ENCODE peak calls at places on chromosome 14, in six cellular contexts. M, J, C, K, S and N are unnamed samples.

GRCh38 chr14:49882826-49883694 is 9.8 kb upstream of the ARF6 start:
- DNase-seq in K (no peak), M (peak; percentile 36), J (no peak), C (no peak), S (no peak), N (no peak)

GRCh38 chr14:60212503-60213371 is 36.3 kb upstream of the PPM1A start:
- DNase-seq in C (no peak), S (no peak), M (no peak), K (no peak), J (no peak), N (no peak)

GRCh38 chr14:90409209-90409730 is 12.4 kb downstream of the CALM1 start:
- DNase-seq in S (no peak), K (peak; percentile 96), M (peak; percentile 97), J (peak; percentile 80), C (peak; percentile 52), N (no peak)

GRCh38 chr14:58280954-58281787 is 17.2 kb upstream of the ARID4A start:
- DNase-seq in C (peak; percentile 71), J (peak; percentile 62), S (no peak), K (peak; percentile 48), M (peak; percentile 98), N (peak; percentile 18)

GRCh38 chr14:51335521-51335920 is 95.5 kb downstream of the TMX1 start:
- DNase-seq in M (peak; percentile 34), J (peak; percentile 55), K (no peak), S (no peak), C (no peak), N (no peak)

GRCh38 chr14:47935332-47935731 is 259.9 kb upstream of the MDGA2 start:
- DNase-seq in M (no peak), J (no peak), S (no peak), C (no peak), K (no peak), N (no peak)

GRCh38 chr14:67331368-67332125 is 28.1 kb downstream of the ATP6V1D start:
- DNase-seq in J (no peak), S (no peak), K (no peak), C (no peak), M (no peak), N (no peak)

GRCh38 chr14:94328196-94328595 is 5.1 kb upstream of the SERPINA6 start:
- DNase-seq in S (no peak), C (no peak), M (no peak), K (no peak), J (no peak), N (no peak)

GRCh38 chr14:58353516-58354299 is 42.0 kb upstream of the TOMM20L start:
- DNase-seq in S (no peak), C (no peak), J (no peak), K (no peak), M (no peak), N (no peak)

GRCh38 chr14:94011795-94012194 is 14.3 kb upstream of the OTUB2 start:
- DNase-seq in C (no peak), K (no peak), S (no peak), M (no peak), J (no peak), N (no peak)

GRCh38 chr14:71492346-71492745 is 439.9 kb upstream of the RGS6 start:
- DNase-seq in C (no peak), M (no peak), S (no peak), K (no peak), J (no peak), N (no peak)

GRCh38 chr14:101561145-101561896 is at the start of gene DIO3:
- DNase-seq in M (no peak), S (peak; percentile 70), K (no peak), C (peak; percentile 89), J (no peak), N (peak; percentile 71)
- H3K4me3 ChIP-seq in M (no peak within 1 kb of the TSS), S (no peak within 1 kb of the TSS), K (no peak within 1 kb of the TSS), C (no peak within 1 kb of the TSS), J (no peak within 1 kb of the TSS), N (no peak within 1 kb of the TSS)

GRCh38 chr14:104392001-104392395 is 187.6 kb upstream of the C14orf180 start:
- DNase-seq in K (no peak), J (peak; percentile 3), S (no peak), M (no peak), C (no peak), N (peak; percentile 18)
- H3K4me3 ChIP-seq in K (no peak overlapping the region), J (no peak overlapping the region), S (no peak overlapping the region), M (no peak overlapping the region), C (no peak overlapping the region), N (no peak overlapping the region)

GRCh38 chr14:53955234-53955556 is 1.4 kb downstream of the BMP4 start:
- DNase-seq in S (no peak), J (no peak), M (no peak), C (no peak), K (no peak), N (no peak)

GRCh38 chr14:53956427-53957201 is at the start of gene BMP4:
- DNase-seq in M (peak; percentile 29), S (peak; percentile 90), K (no peak), C (peak; percentile 85), J (peak; percentile 90), N (peak; percentile 31)

GRCh38 chr14:53953828-53954550 is 2.6 kb downstream of the BMP4 start:
- DNase-seq in K (no peak), S (peak; percentile 80), C (peak; percentile 74), J (peak; percentile 39), M (peak; percentile 39), N (no peak)

GRCh38 chr14:53954551-53955233 is 1.9 kb downstream of the BMP4 start:
- DNase-seq in K (no peak), J (peak; percentile 26), S (peak; percentile 80), M (peak; percentile 31), C (peak; percentile 47), N (no peak)

DNA sequence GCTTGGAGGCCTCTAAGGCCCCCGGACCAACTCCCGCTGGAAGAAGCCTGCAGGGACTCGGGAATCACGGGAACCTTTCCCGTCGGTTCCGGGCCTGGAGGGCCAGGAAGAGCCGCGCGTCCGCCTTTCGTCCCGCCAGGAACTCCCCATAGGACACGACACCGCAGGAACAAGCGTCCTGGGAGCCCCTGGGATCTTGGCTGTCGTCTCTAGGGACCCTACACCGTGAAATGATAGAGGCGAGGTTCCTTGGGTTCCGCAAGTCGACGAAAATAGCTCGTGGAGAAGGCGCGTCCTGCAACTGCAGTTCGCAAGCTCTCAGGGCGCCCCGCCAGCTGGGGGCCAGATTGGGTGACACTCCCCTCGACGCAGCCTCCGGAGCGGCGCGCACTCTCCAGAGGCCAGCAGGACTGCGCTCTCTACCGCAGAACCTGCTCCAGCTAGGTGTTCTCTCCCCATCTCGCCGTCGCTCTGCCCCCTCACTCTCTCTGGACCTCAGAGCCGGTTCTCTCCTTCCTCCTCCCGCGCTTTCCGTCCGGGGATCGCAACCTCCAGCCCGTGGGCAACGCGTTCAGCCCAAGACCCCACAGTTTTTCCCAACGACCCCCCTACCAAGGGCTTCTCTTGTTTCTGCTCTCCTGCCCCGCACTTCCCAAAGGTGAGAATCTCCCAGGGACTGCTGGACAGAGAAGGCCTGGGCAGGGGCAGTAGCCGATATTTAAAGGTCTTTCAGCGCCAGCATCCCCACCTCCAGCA is 776 bp downstream of the BMP4 start:
- DNase-seq in M (peak; percentile 18), S (peak; percentile 87), C (peak; percentile 85), J (peak; percentile 69), K (no peak), N (peak; percentile 63)
- H3K4me3 ChIP-seq in M (peak overlapping the region; percentile 62), S (peak overlapping the region; percentile 61), C (peak overlapping the region; percentile 89), J (peak overlapping the region; percentile 74), K (peak overlapping the region; percentile 99), N (peak overlapping the region; percentile 56)

GRCh38 chr14:24272442-24272841 is 1.0 kb upstream of the RABGGTA start:
- DNase-seq in S (no peak), C (no peak), J (no peak), K (no peak), M (no peak), N (no peak)
- H3K4me3 ChIP-seq in S (no peak overlapping the region), C (no peak overlapping the region), J (no peak overlapping the region), K (no peak overlapping the region), M (no peak overlapping the region), N (no peak overlapping the region)

DNA sequence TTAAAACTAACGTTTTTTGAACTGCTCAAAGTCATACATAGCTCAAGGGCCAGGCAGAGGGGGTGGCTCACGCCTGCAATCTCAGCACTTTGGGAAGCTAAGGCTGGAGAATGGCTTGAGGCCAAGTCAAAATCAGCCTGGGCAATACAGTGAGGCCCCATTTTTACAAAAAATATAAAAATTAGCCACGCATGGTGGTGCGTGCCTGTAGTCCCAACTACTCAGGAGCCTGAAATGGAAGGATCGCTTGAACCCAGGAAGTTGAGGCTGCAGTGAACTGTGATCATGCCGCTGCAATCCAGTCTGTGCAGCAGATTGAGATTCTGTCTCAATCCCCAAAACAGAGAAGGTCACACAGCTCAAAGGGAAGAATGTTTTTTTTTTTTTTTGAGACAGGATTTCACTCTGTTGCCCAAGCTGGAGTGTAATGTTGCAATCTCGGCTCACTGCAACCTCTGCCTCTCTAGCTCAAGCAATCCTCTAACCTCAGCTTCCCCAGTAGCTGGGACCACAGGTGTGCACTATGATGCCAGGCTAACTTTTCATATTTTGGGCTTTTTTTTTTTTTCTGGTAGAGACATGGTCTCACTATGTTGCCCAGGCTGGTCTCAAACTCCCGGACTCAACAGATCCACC is 2.9 kb downstream of the RBM23 start:
- DNase-seq in J (no peak), M (peak; percentile 71), C (no peak), S (no peak), K (no peak), N (no peak)
- H3K4me3 ChIP-seq in J (no peak overlapping the region), M (no peak overlapping the region), C (no peak overlapping the region), S (no peak overlapping the region), K (no peak overlapping the region), N (no peak overlapping the region)

GRCh38 chr14:35849122-35849521 is 23.0 kb downstream of the BRMS1L start:
- DNase-seq in M (no peak), J (no peak), C (no peak), S (no peak), K (no peak), N (no peak)
- H3K4me3 ChIP-seq in M (no peak overlapping the region), J (no peak overlapping the region), C (no peak overlapping the region), S (no peak overlapping the region), K (no peak overlapping the region), N (no peak overlapping the region)